ENCODE peak calls at places on chromosome 21, in five cellular contexts. One of them, this sample, is unnamed.

GRCh38 chr21:21406918-21407317 is 408.7 kb downstream of the NCAM2 start:
- DNase-seq in spleen: no peak
- DNase-seq in A549: no peak
- DNase-seq in breast epithelium: no peak
- DNase-seq in small intestine: no peak
- DNase-seq in this sample: no peak

GRCh38 chr21:36513430-36513829 is 33.5 kb upstream of the CLDN14 start:
- DNase-seq in spleen: no peak
- DNase-seq in A549: no peak
- DNase-seq in breast epithelium: no peak
- DNase-seq in small intestine: no peak
- DNase-seq in this sample: no peak

GRCh38 chr21:26769613-26770188 is 75.5 kb downstream of the ADAMTS1 start:
- DNase-seq in spleen: no peak
- DNase-seq in A549: peak
- DNase-seq in breast epithelium: no peak
- DNase-seq in small intestine: no peak
- DNase-seq in this sample: no peak

GRCh38 chr21:32096411-32096810 is 182.4 kb downstream of the MIS18A start:
- DNase-seq in spleen: no peak
- DNase-seq in A549: peak
- DNase-seq in breast epithelium: no peak
- DNase-seq in small intestine: no peak
- DNase-seq in this sample: no peak

GRCh38 chr21:39721885-39722284 is 23.1 kb upstream of the IGSF5 start:
- DNase-seq in spleen: no peak
- DNase-seq in A549: no peak
- DNase-seq in breast epithelium: no peak
- DNase-seq in small intestine: peak
- DNase-seq in this sample: no peak

GRCh38 chr21:18716578-18717138 is 313.1 kb upstream of the TMPRSS15 start:
- DNase-seq in spleen: no peak
- DNase-seq in A549: no peak
- DNase-seq in breast epithelium: no peak
- DNase-seq in small intestine: peak
- DNase-seq in this sample: no peak

GRCh38 chr21:25283720-25284119 is 323.6 kb downstream of the MRPL39 start:
- DNase-seq in spleen: no peak
- DNase-seq in A549: peak
- DNase-seq in breast epithelium: no peak
- DNase-seq in small intestine: no peak
- DNase-seq in this sample: no peak

GRCh38 chr21:27674037-27674436 is 707.1 kb upstream of the ADAMTS5 start:
- DNase-seq in spleen: no peak
- DNase-seq in A549: no peak
- DNase-seq in breast epithelium: no peak
- DNase-seq in small intestine: no peak
- DNase-seq in this sample: no peak

GRCh38 chr21:39843483-39843882 is 23.8 kb upstream of the PCP4 start:
- DNase-seq in spleen: no peak
- DNase-seq in A549: no peak
- DNase-seq in breast epithelium: no peak
- DNase-seq in small intestine: no peak
- DNase-seq in this sample: no peak

GRCh38 chr21:15414057-15414456 is 315.7 kb upstream of the USP25 start:
- DNase-seq in spleen: no peak
- DNase-seq in A549: no peak
- DNase-seq in breast epithelium: no peak
- DNase-seq in small intestine: peak
- DNase-seq in this sample: no peak

GRCh38 chr21:32249551-32250280 is 29.1 kb downstream of the MIS18A start:
- DNase-seq in spleen: no peak
- DNase-seq in A549: no peak
- DNase-seq in breast epithelium: no peak
- DNase-seq in small intestine: no peak
- DNase-seq in this sample: no peak

GRCh38 chr21:15815285-15815684 is 85.5 kb downstream of the USP25 start:
- DNase-seq in spleen: no peak
- DNase-seq in A549: no peak
- DNase-seq in breast epithelium: no peak
- DNase-seq in small intestine: no peak
- DNase-seq in this sample: no peak

GRCh38 chr21:37060296-37060695 is 12.6 kb downstream of the PIGP start:
- DNase-seq in spleen: no peak
- DNase-seq in A549: peak
- DNase-seq in breast epithelium: no peak
- DNase-seq in small intestine: peak
- DNase-seq in this sample: no peak

GRCh38 chr21:25589905-25590304 is 17.4 kb downstream of the MRPL39 start:
- DNase-seq in spleen: no peak
- DNase-seq in A549: no peak
- DNase-seq in breast epithelium: no peak
- DNase-seq in small intestine: no peak
- DNase-seq in this sample: no peak

GRCh38 chr21:26881504-26882228 is 36.5 kb upstream of the ADAMTS1 start:
- DNase-seq in spleen: no peak
- DNase-seq in A549: peak
- DNase-seq in breast epithelium: no peak
- DNase-seq in small intestine: no peak
- DNase-seq in this sample: no peak

GRCh38 chr21:36452281-36452680 is 27.6 kb downstream of the CLDN14 start:
- DNase-seq in spleen: no peak
- DNase-seq in A549: no peak
- DNase-seq in breast epithelium: no peak
- DNase-seq in small intestine: no peak
- DNase-seq in this sample: no peak

GRCh38 chr21:27425574-27425973 is 458.7 kb upstream of the ADAMTS5 start:
- DNase-seq in spleen: no peak
- DNase-seq in A549: no peak
- DNase-seq in breast epithelium: no peak
- DNase-seq in small intestine: no peak
- DNase-seq in this sample: no peak

GRCh38 chr21:36487641-36488307 is 7.9 kb upstream of the CLDN14 start:
- DNase-seq in spleen: no peak
- DNase-seq in A549: no peak
- DNase-seq in breast epithelium: peak
- DNase-seq in small intestine: no peak
- DNase-seq in this sample: no peak

GRCh38 chr21:25733859-25734653 is 648 bp downstream of the ATP5PF start:
- DNase-seq in spleen: peak
- DNase-seq in A549: peak
- DNase-seq in breast epithelium: no peak
- DNase-seq in small intestine: peak
- DNase-seq in this sample: peak

GRCh38 chr21:30718239-30718909 is at the start of gene KRTAP21-3:
- DNase-seq in spleen: no peak
- DNase-seq in A549: no peak
- DNase-seq in breast epithelium: no peak
- DNase-seq in small intestine: no peak
- DNase-seq in this sample: no peak

GRCh38 chr21:40140675-40141074 is 273.4 kb downstream of the PCP4 start:
- DNase-seq in spleen: no peak
- DNase-seq in A549: no peak
- DNase-seq in breast epithelium: no peak
- DNase-seq in small intestine: no peak
- DNase-seq in this sample: no peak

GRCh38 chr21:17819878-17820232 is 699 bp upstream of the C21orf91 start:
- DNase-seq in spleen: no peak
- DNase-seq in A549: no peak
- DNase-seq in breast epithelium: no peak
- DNase-seq in small intestine: no peak
- DNase-seq in this sample: no peak

GRCh38 chr21:26280715-26281310 is 110.2 kb upstream of the APP start:
- DNase-seq in spleen: no peak
- DNase-seq in A549: no peak
- DNase-seq in breast epithelium: no peak
- DNase-seq in small intestine: no peak
- DNase-seq in this sample: no peak

GRCh38 chr21:46493828-46494227 is 35.1 kb downstream of the DIP2A start:
- DNase-seq in spleen: no peak
- DNase-seq in A549: no peak
- DNase-seq in breast epithelium: no peak
- DNase-seq in small intestine: no peak
- DNase-seq in this sample: no peak

GRCh38 chr21:31132574-31133242 is 94.4 kb upstream of the KRTAP19-8 start:
- DNase-seq in spleen: no peak
- DNase-seq in A549: no peak
- DNase-seq in breast epithelium: no peak
- DNase-seq in small intestine: peak
- DNase-seq in this sample: peak

GRCh38 chr21:29166333-29166732 is 35.9 kb downstream of the MAP3K7CL start:
- DNase-seq in spleen: no peak
- DNase-seq in A549: no peak
- DNase-seq in breast epithelium: no peak
- DNase-seq in small intestine: peak
- DNase-seq in this sample: no peak

GRCh38 chr21:29163381-29164115 is 33.1 kb downstream of the MAP3K7CL start:
- DNase-seq in spleen: no peak
- DNase-seq in A549: no peak
- DNase-seq in breast epithelium: no peak
- DNase-seq in small intestine: no peak
- DNase-seq in this sample: no peak

GRCh38 chr21:29166853-29167252 is 36.4 kb downstream of the MAP3K7CL start:
- DNase-seq in spleen: no peak
- DNase-seq in A549: no peak
- DNase-seq in breast epithelium: no peak
- DNase-seq in small intestine: no peak
- DNase-seq in this sample: no peak

GRCh38 chr21:29168874-29169273 is 38.4 kb downstream of the MAP3K7CL start:
- DNase-seq in spleen: no peak
- DNase-seq in A549: peak
- DNase-seq in breast epithelium: no peak
- DNase-seq in small intestine: peak
- DNase-seq in this sample: no peak

DNA sequence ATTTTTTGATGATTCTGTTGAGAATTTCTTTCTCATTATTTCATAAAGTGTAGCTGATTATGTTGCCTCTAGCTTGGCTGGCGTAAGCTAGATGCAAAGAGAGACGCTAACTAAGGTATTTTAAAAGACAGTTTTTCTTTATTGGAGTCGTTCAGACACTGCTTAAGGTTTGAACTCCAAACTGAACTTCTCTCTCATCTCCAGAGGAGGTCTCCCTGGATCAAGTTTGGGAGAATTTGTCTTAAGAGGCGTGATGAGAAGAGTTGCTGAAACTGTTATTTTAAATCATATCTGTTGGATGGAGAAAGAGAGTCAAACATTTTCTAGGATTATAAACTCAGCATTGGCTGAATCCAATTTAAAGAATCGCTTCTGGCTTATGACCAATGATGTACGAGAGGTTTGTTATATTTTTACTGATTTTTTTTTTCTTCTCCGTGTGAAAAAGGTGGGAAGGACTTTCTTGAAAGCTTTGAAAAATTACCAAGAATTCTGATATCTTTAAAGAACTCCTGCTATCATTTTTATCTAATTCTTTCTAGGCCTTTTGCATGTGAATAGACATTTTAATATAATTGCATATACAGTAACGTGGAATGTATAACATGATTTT is 34.0 kb downstream of the MAP3K7CL start:
- DNase-seq in spleen: no peak
- DNase-seq in A549: peak
- DNase-seq in breast epithelium: no peak
- DNase-seq in small intestine: peak
- DNase-seq in this sample: no peak
- H3K27ac ChIP-seq in spleen: peak
- H3K27ac ChIP-seq in A549: no peak
- H3K27ac ChIP-seq in breast epithelium: no peak
- H3K27ac ChIP-seq in small intestine: no peak
- H3K27ac ChIP-seq in this sample: no peak

DNA sequence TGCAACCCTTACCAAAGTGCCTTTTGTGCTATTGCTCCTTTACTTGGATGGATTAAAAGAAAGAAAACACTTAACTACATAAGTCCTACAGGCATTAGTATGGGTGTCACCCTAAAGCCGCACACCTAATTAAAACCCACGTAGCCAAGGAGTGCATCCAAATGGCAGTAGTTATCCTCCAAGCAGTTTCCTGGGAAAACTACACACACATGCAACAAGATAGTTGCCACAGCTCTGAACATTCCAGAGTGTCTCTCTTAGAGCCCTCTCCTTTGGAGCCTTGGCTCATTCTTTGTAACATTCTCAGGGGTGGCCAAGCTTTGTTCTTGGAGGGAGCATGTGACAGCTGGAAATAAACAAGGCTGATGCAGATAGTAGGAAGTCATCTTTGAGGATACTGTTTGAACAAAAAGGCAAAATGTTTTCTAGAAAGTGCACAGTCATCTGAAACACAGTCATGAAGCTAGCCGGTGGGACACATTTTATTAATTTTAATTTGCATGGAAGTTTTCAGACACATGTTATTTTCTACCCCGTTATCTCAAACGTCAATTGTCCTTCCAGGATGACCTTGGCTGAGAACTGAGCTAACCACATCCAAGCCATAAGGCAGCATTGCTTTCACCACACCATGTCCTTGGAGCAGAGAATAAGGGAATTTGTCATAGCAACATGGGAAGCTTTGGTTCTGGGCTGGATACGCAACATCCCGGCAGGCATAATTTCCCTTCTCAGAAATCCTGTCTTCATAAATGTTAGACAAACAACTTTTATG is 51.4 kb downstream of the KCNJ15 start:
- DNase-seq in spleen: no peak
- DNase-seq in A549: no peak
- DNase-seq in breast epithelium: no peak
- DNase-seq in small intestine: no peak
- DNase-seq in this sample: no peak
- H3K27ac ChIP-seq in spleen: peak
- H3K27ac ChIP-seq in A549: peak
- H3K27ac ChIP-seq in breast epithelium: peak
- H3K27ac ChIP-seq in small intestine: no peak
- H3K27ac ChIP-seq in this sample: no peak

GRCh38 chr21:42000908-42001307 is 9.3 kb downstream of the ZBTB21 start:
- DNase-seq in spleen: no peak
- DNase-seq in A549: no peak
- DNase-seq in breast epithelium: no peak
- DNase-seq in small intestine: no peak
- DNase-seq in this sample: no peak

GRCh38 chr21:42004406-42005199 is 5.6 kb downstream of the ZBTB21 start:
- DNase-seq in spleen: no peak
- DNase-seq in A549: no peak
- DNase-seq in breast epithelium: no peak
- DNase-seq in small intestine: no peak
- DNase-seq in this sample: no peak

GRCh38 chr21:42003051-42003461 is 7.1 kb downstream of the ZBTB21 start:
- DNase-seq in spleen: no peak
- DNase-seq in A549: no peak
- DNase-seq in breast epithelium: no peak
- DNase-seq in small intestine: no peak
- DNase-seq in this sample: no peak

GRCh38 chr21:42002421-42002958 is 7.7 kb downstream of the ZBTB21 start:
- DNase-seq in spleen: no peak
- DNase-seq in A549: peak
- DNase-seq in breast epithelium: no peak
- DNase-seq in small intestine: no peak
- DNase-seq in this sample: no peak

GRCh38 chr21:42001781-42002180 is 8.4 kb downstream of the ZBTB21 start:
- DNase-seq in spleen: no peak
- DNase-seq in A549: no peak
- DNase-seq in breast epithelium: no peak
- DNase-seq in small intestine: no peak
- DNase-seq in this sample: no peak
- H3K27ac ChIP-seq in spleen: no peak
- H3K27ac ChIP-seq in A549: no peak
- H3K27ac ChIP-seq in breast epithelium: no peak
- H3K27ac ChIP-seq in small intestine: no peak
- H3K27ac ChIP-seq in this sample: no peak

GRCh38 chr21:44305691-44306090 is 5.8 kb downstream of the PFKL start:
- DNase-seq in spleen: no peak
- DNase-seq in A549: no peak
- DNase-seq in breast epithelium: no peak
- DNase-seq in small intestine: no peak
- DNase-seq in this sample: peak
- H3K27ac ChIP-seq in spleen: peak
- H3K27ac ChIP-seq in A549: no peak
- H3K27ac ChIP-seq in breast epithelium: peak
- H3K27ac ChIP-seq in small intestine: no peak
- H3K27ac ChIP-seq in this sample: no peak

This sample was measured in substantia nigra.